ENCODE peak calls at places on chromosome 13, in five cellular contexts. Q is NCI-H2081, S is amniotic stem cell, Z is type B pancreatic cell, G is MCF 10A. W is an unnamed sample.

GRCh38 chr13:40192516-40193257 is 473.8 kb downstream of the FOXO1 start:
- DNase-seq in Q (no peak), S (no peak), Z (no peak), G (no peak), W (peak; percentile 26)

GRCh38 chr13:53017433-53017970 is 11.1 kb upstream of the OLFM4 start:
- DNase-seq in S (no peak), G (no peak), Q (no peak), Z (no peak), W (no peak)

GRCh38 chr13:48749144-48749543 is 95.4 kb downstream of the CYSLTR2 start:
- DNase-seq in S (no peak), Q (no peak), Z (no peak), G (peak; percentile 17), W (no peak)

GRCh38 chr13:44364019-44364418 is 9.6 kb upstream of the SERP2 start:
- DNase-seq in Z (no peak), Q (no peak), S (no peak), G (no peak), W (no peak)

GRCh38 chr13:89401209-89401810 is 1730.1 kb downstream of the SLITRK5 start:
- DNase-seq in G (peak; percentile 81), S (no peak), Q (no peak), Z (no peak), W (no peak)

GRCh38 chr13:50526771-50527567 is 316.5 kb downstream of the DLEU7 start:
- DNase-seq in Z (no peak), G (peak; percentile 41), Q (peak; percentile 52), S (no peak), W (no peak)

GRCh38 chr13:76009491-76009890 is 373.4 kb downstream of the LMO7 start:
- DNase-seq in G (no peak), Z (no peak), S (no peak), Q (no peak), W (no peak)

GRCh38 chr13:77693449-77693940 is 4.0 kb upstream of the SLAIN1 start:
- DNase-seq in S (no peak), Q (no peak), G (no peak), Z (no peak), W (no peak)

GRCh38 chr13:42484396-42484795 is 89.6 kb upstream of the TNFSF11 start:
- DNase-seq in Z (no peak), Q (no peak), S (no peak), G (peak; percentile 88), W (no peak)

GRCh38 chr13:113129921-113130750 is 7.5 kb downstream of the F10 start:
- DNase-seq in Q (no peak), S (no peak), G (no peak), Z (peak; percentile 65), W (no peak)

GRCh38 chr13:106990594-106990993 is 422.7 kb upstream of the ARGLU1 start:
- DNase-seq in Z (no peak), S (no peak), G (no peak), Q (no peak), W (no peak)